ENCODE peak calls at places on chromosome 3, in nine cellular contexts. L is WERI-Rb-1, P is aorta, T is fibroblast of lung, B is neuronal stem cell, Q is heart right ventricle, G is PC-9, C is tibial artery, I is DND-41. H is an unnamed sample.

GRCh38 chr3:191070201-191070600 is 128.8 kb upstream of the OSTN start:
- DNase-seq in G (no peak), Q (no peak), P (no peak), T (peak), C (no peak), I (no peak), L (no peak), B (no peak), H (no peak)

GRCh38 chr3:28224430-28224829 is 17.0 kb upstream of the CMC1 start:
- DNase-seq in C (no peak), I (no peak), T (no peak), P (no peak), G (no peak), Q (no peak), B (no peak), L (no peak), H (no peak)

GRCh38 chr3:186931487-186932280 is 1.4 kb downstream of the ST6GAL1 start:
- DNase-seq in G (peak), P (peak), C (peak), T (peak), Q (peak), L (no peak), B (no peak), I (no peak), H (no peak)

GRCh38 chr3:32414527-32415202 is 23.0 kb downstream of the CMTM7 start:
- DNase-seq in Q (peak), G (no peak), T (peak), C (no peak), I (no peak), P (no peak), B (no peak), L (no peak), H (no peak)

GRCh38 chr3:12131351-12131750 is 27.4 kb downstream of the TIMP4 start:
- DNase-seq in P (no peak), G (no peak), L (no peak), Q (no peak), B (no peak), C (no peak), T (no peak), I (no peak), H (no peak)

GRCh38 chr3:132347095-132347494 is 29.9 kb downstream of the ACP3 start:
- DNase-seq in B (no peak), G (peak), Q (peak), L (no peak), C (no peak), T (no peak), P (no peak), I (no peak), H (no peak)

GRCh38 chr3:114664006-114664405 is 370.2 kb downstream of the TIGIT start:
- DNase-seq in T (no peak), P (no peak), C (no peak), Q (no peak), G (no peak), L (no peak), I (no peak), B (no peak), H (no peak)

GRCh38 chr3:194306771-194307640 is 44.1 kb downstream of the CPN2 start:
- DNase-seq in I (peak), T (no peak), Q (no peak), B (no peak), P (no peak), G (no peak), L (no peak), C (no peak), H (no peak)

GRCh38 chr3:73805435-73805834 is 180.7 kb upstream of the PDZRN3 start:
- DNase-seq in Q (peak), I (no peak), B (no peak), P (peak), C (peak), T (peak), L (no peak), G (no peak), H (peak)

GRCh38 chr3:149271669-149272068 is 50.0 kb upstream of the CP start:
- DNase-seq in I (no peak), T (no peak), C (no peak), L (no peak), Q (no peak), G (no peak), P (no peak), B (no peak), H (no peak)

GRCh38 chr3:23761440-23761896 is 44.3 kb upstream of the UBE2E1 start:
- DNase-seq in Q (no peak), G (peak), B (no peak), P (no peak), T (peak), I (no peak), L (peak), C (no peak), H (no peak)

GRCh38 chr3:194082596-194083220 is 53.2 kb upstream of the HES1 start:
- DNase-seq in C (no peak), Q (peak), I (no peak), P (no peak), G (no peak), L (no peak), T (no peak), B (no peak), H (peak)

GRCh38 chr3:117399311-117400068 is 689.9 kb downstream of the TUSC7 start:
- DNase-seq in P (no peak), C (no peak), T (peak), I (no peak), B (peak), L (no peak), G (no peak), Q (no peak), H (no peak)

GRCh38 chr3:71709908-71710511 is 15.2 kb downstream of the EIF4E3 start:
- DNase-seq in G (no peak), C (no peak), Q (no peak), P (no peak), L (no peak), I (peak), T (no peak), B (no peak), H (no peak)

GRCh38 chr3:144045766-144046165 is 74.1 kb downstream of the DIPK2A start:
- DNase-seq in G (no peak), C (no peak), L (no peak), P (no peak), Q (no peak), T (no peak), B (no peak), I (no peak), H (no peak)

GRCh38 chr3:108223928-108224327 is 1.7 kb upstream of the IFT57 start:
- DNase-seq in T (peak), P (no peak), C (no peak), I (no peak), L (no peak), G (no peak), B (no peak), Q (no peak), H (no peak)

GRCh38 chr3:17243616-17244015 is 358.9 kb downstream of the PLCL2 start:
- DNase-seq in T (no peak), I (no peak), C (no peak), P (no peak), G (no peak), Q (no peak), B (no peak), L (no peak), H (no peak)

GRCh38 chr3:11558002-11558401 is 85.7 kb downstream of the VGLL4 start:
- DNase-seq in G (no peak), Q (no peak), B (no peak), I (no peak), C (no peak), P (no peak), T (peak), L (no peak), H (no peak)

GRCh38 chr3:130811552-130811951 is 64.9 kb upstream of the PIK3R4 start:
- DNase-seq in B (no peak), G (no peak), L (no peak), Q (no peak), I (no peak), T (no peak), C (no peak), P (no peak), H (no peak)

GRCh38 chr3:25481402-25481801 is 53.3 kb downstream of the RARB start:
- DNase-seq in T (no peak), I (no peak), B (no peak), Q (no peak), G (no peak), P (no peak), C (no peak), L (no peak), H (no peak)

GRCh38 chr3:25855281-25855680 is 65.4 kb downstream of the OXSM start:
- DNase-seq in B (no peak), I (no peak), Q (no peak), P (no peak), T (no peak), C (no peak), L (no peak), G (no peak), H (no peak)

GRCh38 chr3:8981700-8982099 is 18.4 kb upstream of the RAD18 start:
- DNase-seq in T (no peak), C (no peak), G (no peak), P (no peak), L (no peak), I (no peak), Q (no peak), B (no peak), H (no peak)

GRCh38 chr3:4425707-4426106 is 41.4 kb downstream of the SUMF1 start:
- DNase-seq in C (no peak), Q (no peak), L (no peak), T (no peak), B (no peak), G (no peak), P (no peak), I (no peak), H (no peak)

GRCh38 chr3:62562596-62562995 is 189.2 kb upstream of the FEZF2 start:
- DNase-seq in C (peak), T (no peak), Q (no peak), I (no peak), P (peak), B (no peak), G (no peak), L (no peak), H (no peak)

GRCh38 chr3:72154391-72155300 is 369.7 kb upstream of the PROK2 start:
- DNase-seq in C (no peak), P (no peak), I (no peak), G (no peak), Q (no peak), L (no peak), T (peak), B (no peak), H (no peak)

GRCh38 chr3:194404365-194405140 is 5.5 kb upstream of the GP5 start:
- DNase-seq in P (no peak), T (peak), G (peak), Q (peak), C (no peak), L (no peak), I (peak), B (no peak), H (no peak)

GRCh38 chr3:10551821-10552630 is 46.6 kb upstream of the ATP2B2 start:
- DNase-seq in L (no peak), I (peak), T (no peak), P (peak), G (peak), Q (no peak), B (no peak), C (peak), H (peak)

GRCh38 chr3:178475062-178475461 is 61.2 kb upstream of the KCNMB2 start:
- DNase-seq in B (no peak), I (no peak), G (no peak), T (no peak), C (no peak), P (no peak), Q (no peak), L (no peak), H (no peak)

GRCh38 chr3:149670742-149671492 is 13.1 kb upstream of the WWTR1 start:
- DNase-seq in P (no peak), T (no peak), L (peak), Q (no peak), I (no peak), C (no peak), B (no peak), G (no peak), H (no peak)

GRCh38 chr3:63824309-63824708 is 5.2 kb downstream of the C3orf49 start:
- DNase-seq in G (no peak), L (no peak), T (peak), P (no peak), B (no peak), I (no peak), Q (no peak), C (no peak), H (no peak)

GRCh38 chr3:71752911-71753715 is 542 bp upstream of the GPR27 start:
- DNase-seq in L (peak), C (no peak), Q (no peak), G (no peak), T (no peak), B (no peak), I (no peak), P (no peak), H (no peak)

GRCh38 chr3:113677745-113678144 is 18.7 kb downstream of the USF3 start:
- DNase-seq in T (no peak), P (no peak), B (no peak), Q (no peak), I (no peak), C (no peak), G (no peak), L (no peak), H (no peak)

GRCh38 chr3:11206316-11206715 is 52.0 kb downstream of the HRH1 start:
- DNase-seq in C (no peak), T (no peak), I (no peak), Q (no peak), P (no peak), B (no peak), G (no peak), L (no peak), H (no peak)

GRCh38 chr3:60178931-60179653 is 1072.2 kb downstream of the FHIT start:
- DNase-seq in P (no peak), Q (no peak), G (no peak), I (no peak), B (no peak), T (no peak), C (no peak), L (no peak), H (no peak)

GRCh38 chr3:60175680-60176079 is 1075.6 kb downstream of the FHIT start:
- DNase-seq in G (no peak), I (no peak), C (no peak), T (no peak), B (no peak), L (no peak), Q (no peak), P (no peak), H (no peak)

GRCh38 chr3:60177726-60178125 is 1073.5 kb downstream of the FHIT start:
- DNase-seq in I (no peak), B (no peak), L (no peak), P (no peak), C (no peak), Q (no peak), G (no peak), T (no peak), H (no peak)

GRCh38 chr3:60176614-60177013 is 1074.6 kb downstream of the FHIT start:
- DNase-seq in G (no peak), Q (no peak), P (no peak), I (no peak), L (no peak), T (no peak), B (no peak), C (no peak), H (no peak)
- H3K27ac ChIP-seq in G (no peak), Q (no peak), P (no peak), I (no peak), L (no peak), T (no peak), B (no peak), C (no peak), H (no peak)

DNA sequence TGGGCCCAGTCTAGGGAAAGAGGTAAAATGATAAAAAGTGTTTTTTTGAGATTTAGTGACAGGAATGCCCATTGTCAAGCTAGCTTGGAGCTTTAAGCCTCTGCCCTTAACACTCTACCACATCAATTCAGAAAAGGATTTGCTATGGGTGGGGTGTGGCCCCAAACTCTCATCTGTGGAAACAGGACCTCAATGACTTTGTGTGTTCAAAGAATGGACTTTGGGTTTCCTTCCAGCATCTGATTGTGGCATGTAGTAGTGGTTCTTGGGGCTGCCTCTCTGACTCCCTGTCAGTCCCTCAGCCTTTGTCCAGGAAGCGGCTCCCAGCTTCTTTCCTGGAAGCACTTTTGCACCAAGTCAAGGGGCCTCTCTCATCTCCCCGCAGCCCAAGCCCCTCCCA is 56.1 kb downstream of the CCNL1 start:
- DNase-seq in B (no peak), T (no peak), L (no peak), P (no peak), C (no peak), I (no peak), Q (no peak), G (no peak), H (no peak)
- H3K4me3 ChIP-seq in B (no peak), T (no peak), L (no peak), P (no peak), C (no peak), I (no peak), Q (no peak), G (no peak), H (no peak)

GRCh38 chr3:46626039-46626438 is 13.7 kb downstream of the FAM240A start:
- DNase-seq in T (no peak), G (no peak), P (no peak), L (no peak), Q (no peak), C (no peak), I (no peak), B (no peak), H (no peak)
- H3K27ac ChIP-seq in T (no peak), G (no peak), P (no peak), L (no peak), Q (no peak), C (no peak), I (no peak), B (no peak), H (no peak)

DNA sequence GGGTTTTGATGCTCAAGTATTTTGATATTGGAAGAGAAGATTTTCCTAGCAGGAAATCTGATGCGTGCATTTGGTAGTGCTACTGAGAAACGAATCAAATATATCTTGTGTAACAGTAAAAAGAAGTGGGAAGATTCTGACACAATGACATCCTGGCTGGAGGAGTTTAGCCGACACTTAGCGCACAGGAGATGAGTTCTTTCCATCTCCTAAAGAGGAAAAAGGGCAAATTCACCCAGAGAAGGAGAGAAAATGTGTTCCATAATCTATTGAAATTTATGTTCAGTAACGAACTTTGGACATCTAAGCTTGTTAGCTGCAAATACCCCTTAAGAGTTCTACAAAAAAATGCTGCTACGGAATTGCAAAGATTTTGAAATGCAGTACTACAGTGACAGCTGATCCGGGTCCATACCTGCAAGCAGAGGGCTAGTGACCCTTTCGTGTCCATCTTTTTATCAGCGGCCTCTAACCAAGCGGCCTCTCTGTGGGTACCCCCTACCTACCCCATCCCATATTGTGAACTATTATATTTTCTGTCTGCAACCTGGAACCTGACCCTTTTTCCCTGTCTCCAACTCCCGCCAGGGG is 971 bp downstream of the CPOX start:
- DNase-seq in G (no peak), I (no peak), C (no peak), P (no peak), T (no peak), L (no peak), B (no peak), Q (no peak), H (no peak)
- H3K4me3 ChIP-seq in G (peak), I (peak), C (peak), P (peak), T (peak), L (peak), B (peak), Q (peak), H (peak)

DNA sequence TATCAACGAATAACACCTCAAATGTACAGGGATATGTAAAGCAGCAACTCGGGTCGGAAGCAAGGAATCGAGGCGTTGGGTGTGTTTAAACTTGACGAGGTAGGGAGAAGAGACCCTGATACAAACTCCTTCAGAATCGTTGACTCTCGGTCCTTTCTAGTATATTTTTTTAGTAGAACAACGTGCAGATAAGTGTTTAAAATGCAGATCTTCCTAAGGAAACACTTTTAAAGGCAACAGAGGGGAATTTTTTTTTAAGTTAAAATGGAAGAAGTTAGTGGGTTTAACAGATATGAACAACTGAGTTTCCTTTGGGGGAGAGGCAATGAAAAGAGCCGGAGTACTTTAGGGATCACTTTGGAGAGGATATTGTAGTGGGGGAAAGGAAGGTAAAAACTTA is 1.1 kb upstream of the KPNA4 start:
- DNase-seq in L (no peak), Q (no peak), I (no peak), G (no peak), T (no peak), B (no peak), P (no peak), C (no peak), H (no peak)
- H3K27ac ChIP-seq in L (no peak), Q (peak), I (peak), G (peak), T (peak), B (no peak), P (no peak), C (peak), H (peak)

H was measured in psoas muscle.